ENCODE peak calls at places on chromosomes 13 and 19, in six cellular contexts. One of them, this sample, is unnamed.

GRCh38 chr19:17720487-17720839 is 1.2 kb downstream of the MAP1S start:
- DNase-seq in mucosa of descending colon: no peak
- DNase-seq in endothelial cell of umbilical vein: peak; percentile 44
- DNase-seq in AG04449: no peak
- DNase-seq in progenitor cell of endocrine pancreas: no peak
- DNase-seq in mesothelial cell of epicardium: no peak
- DNase-seq in this sample: no peak

GRCh38 chr13:80171096-80171495 is 169.8 kb downstream of the SPRY2 start:
- DNase-seq in mucosa of descending colon: no peak
- DNase-seq in endothelial cell of umbilical vein: no peak
- DNase-seq in AG04449: no peak
- DNase-seq in progenitor cell of endocrine pancreas: no peak
- DNase-seq in mesothelial cell of epicardium: no peak
- DNase-seq in this sample: no peak

GRCh38 chr19:33720691-33721682 is 75.7 kb upstream of the KCTD15 start:
- DNase-seq in mucosa of descending colon: no peak
- DNase-seq in endothelial cell of umbilical vein: no peak
- DNase-seq in AG04449: no peak
- DNase-seq in progenitor cell of endocrine pancreas: no peak
- DNase-seq in mesothelial cell of epicardium: no peak
- DNase-seq in this sample: no peak

GRCh38 chr13:25181597-25181996 is 9.5 kb upstream of the AMER2 start:
- DNase-seq in mucosa of descending colon: no peak
- DNase-seq in endothelial cell of umbilical vein: no peak
- DNase-seq in AG04449: no peak
- DNase-seq in progenitor cell of endocrine pancreas: no peak
- DNase-seq in mesothelial cell of epicardium: no peak
- DNase-seq in this sample: no peak

GRCh38 chr19:12580180-12580694 is 29.0 kb upstream of the ZNF564 start:
- DNase-seq in mucosa of descending colon: no peak
- DNase-seq in endothelial cell of umbilical vein: no peak
- DNase-seq in AG04449: peak; percentile 59
- DNase-seq in progenitor cell of endocrine pancreas: no peak
- DNase-seq in mesothelial cell of epicardium: no peak
- DNase-seq in this sample: no peak

GRCh38 chr13:50129923-50130685 is 114.9 kb downstream of the KCNRG start:
- DNase-seq in mucosa of descending colon: peak; percentile 53
- DNase-seq in endothelial cell of umbilical vein: no peak
- DNase-seq in AG04449: no peak
- DNase-seq in progenitor cell of endocrine pancreas: no peak
- DNase-seq in mesothelial cell of epicardium: no peak
- DNase-seq in this sample: peak; percentile 28

GRCh38 chr19:45601524-45602522 is at the start of gene GPR4:
- DNase-seq in mucosa of descending colon: no peak
- DNase-seq in endothelial cell of umbilical vein: no peak
- DNase-seq in AG04449: no peak
- DNase-seq in progenitor cell of endocrine pancreas: no peak
- DNase-seq in mesothelial cell of epicardium: no peak
- DNase-seq in this sample: no peak

GRCh38 chr13:66952507-66952906 is 277.6 kb downstream of the PCDH9 start:
- DNase-seq in mucosa of descending colon: no peak
- DNase-seq in endothelial cell of umbilical vein: no peak
- DNase-seq in AG04449: no peak
- DNase-seq in progenitor cell of endocrine pancreas: no peak
- DNase-seq in mesothelial cell of epicardium: no peak
- DNase-seq in this sample: no peak

GRCh38 chr19:37691881-37692504 is 27.6 kb downstream of the ZNF607 start:
- DNase-seq in mucosa of descending colon: peak; percentile 84
- DNase-seq in endothelial cell of umbilical vein: peak; percentile 90
- DNase-seq in AG04449: no peak
- DNase-seq in progenitor cell of endocrine pancreas: peak; percentile 74
- DNase-seq in mesothelial cell of epicardium: peak; percentile 57
- DNase-seq in this sample: peak; percentile 79

GRCh38 chr13:77544365-77544764 is 8.9 kb downstream of the SCEL start:
- DNase-seq in mucosa of descending colon: no peak
- DNase-seq in endothelial cell of umbilical vein: peak; percentile 71
- DNase-seq in AG04449: no peak
- DNase-seq in progenitor cell of endocrine pancreas: no peak
- DNase-seq in mesothelial cell of epicardium: peak; percentile 27
- DNase-seq in this sample: no peak

GRCh38 chr19:14061081-14061749 is 661 bp downstream of the PALM3 start:
- DNase-seq in mucosa of descending colon: no peak
- DNase-seq in endothelial cell of umbilical vein: no peak
- DNase-seq in AG04449: no peak
- DNase-seq in progenitor cell of endocrine pancreas: no peak
- DNase-seq in mesothelial cell of epicardium: no peak
- DNase-seq in this sample: no peak

GRCh38 chr13:75415720-75416119 is 66.2 kb downstream of the TBC1D4 start:
- DNase-seq in mucosa of descending colon: no peak
- DNase-seq in endothelial cell of umbilical vein: peak; percentile 47
- DNase-seq in AG04449: peak; percentile 62
- DNase-seq in progenitor cell of endocrine pancreas: no peak
- DNase-seq in mesothelial cell of epicardium: no peak
- DNase-seq in this sample: no peak

GRCh38 chr13:94233401-94233800 is 246.1 kb downstream of the DCT start:
- DNase-seq in mucosa of descending colon: no peak
- DNase-seq in endothelial cell of umbilical vein: peak; percentile 26
- DNase-seq in AG04449: peak; percentile 53
- DNase-seq in progenitor cell of endocrine pancreas: no peak
- DNase-seq in mesothelial cell of epicardium: no peak
- DNase-seq in this sample: no peak

GRCh38 chr13:38566526-38566925 is 120.4 kb upstream of the FREM2 start:
- DNase-seq in mucosa of descending colon: no peak
- DNase-seq in endothelial cell of umbilical vein: no peak
- DNase-seq in AG04449: no peak
- DNase-seq in progenitor cell of endocrine pancreas: no peak
- DNase-seq in mesothelial cell of epicardium: no peak
- DNase-seq in this sample: no peak

GRCh38 chr13:51552027-51552426 is 32.2 kb upstream of the WDFY2 start:
- DNase-seq in mucosa of descending colon: no peak
- DNase-seq in endothelial cell of umbilical vein: no peak
- DNase-seq in AG04449: no peak
- DNase-seq in progenitor cell of endocrine pancreas: no peak
- DNase-seq in mesothelial cell of epicardium: no peak
- DNase-seq in this sample: no peak

GRCh38 chr13:26216042-26216441 is 6.1 kb downstream of the RNF6 start:
- DNase-seq in mucosa of descending colon: no peak
- DNase-seq in endothelial cell of umbilical vein: no peak
- DNase-seq in AG04449: no peak
- DNase-seq in progenitor cell of endocrine pancreas: no peak
- DNase-seq in mesothelial cell of epicardium: no peak
- DNase-seq in this sample: no peak

GRCh38 chr13:99986751-99987150 is 5.2 kb downstream of the ZIC2 start:
- DNase-seq in mucosa of descending colon: no peak
- DNase-seq in endothelial cell of umbilical vein: no peak
- DNase-seq in AG04449: no peak
- DNase-seq in progenitor cell of endocrine pancreas: no peak
- DNase-seq in mesothelial cell of epicardium: no peak
- DNase-seq in this sample: no peak

GRCh38 chr19:8335343-8336071 is 7.6 kb downstream of the KANK3 start:
- DNase-seq in mucosa of descending colon: peak; percentile 44
- DNase-seq in endothelial cell of umbilical vein: no peak
- DNase-seq in AG04449: no peak
- DNase-seq in progenitor cell of endocrine pancreas: no peak
- DNase-seq in mesothelial cell of epicardium: no peak
- DNase-seq in this sample: no peak
- TF ChIP-seq CTCF in mucosa of descending colon: no peak
- TF ChIP-seq CTCF in endothelial cell of umbilical vein: no peak
- TF ChIP-seq CTCF in AG04449: no peak
- TF ChIP-seq CTCF in progenitor cell of endocrine pancreas: peak; percentile 47
- TF ChIP-seq CTCF in mesothelial cell of epicardium: no peak
- TF ChIP-seq CTCF in this sample: peak; percentile 48

GRCh38 chr19:48540110-48540509 is 11.9 kb upstream of the SULT2B1 start:
- DNase-seq in mucosa of descending colon: no peak
- DNase-seq in endothelial cell of umbilical vein: no peak
- DNase-seq in AG04449: no peak
- DNase-seq in progenitor cell of endocrine pancreas: no peak
- DNase-seq in mesothelial cell of epicardium: no peak
- DNase-seq in this sample: no peak

GRCh38 chr19:48543121-48543710 is 8.8 kb upstream of the SULT2B1 start:
- DNase-seq in mucosa of descending colon: no peak
- DNase-seq in endothelial cell of umbilical vein: peak; percentile 80
- DNase-seq in AG04449: no peak
- DNase-seq in progenitor cell of endocrine pancreas: no peak
- DNase-seq in mesothelial cell of epicardium: no peak
- DNase-seq in this sample: no peak

GRCh38 chr19:48537541-48537940 is 14.4 kb upstream of the SULT2B1 start:
- DNase-seq in mucosa of descending colon: no peak
- DNase-seq in endothelial cell of umbilical vein: no peak
- DNase-seq in AG04449: no peak
- DNase-seq in progenitor cell of endocrine pancreas: no peak
- DNase-seq in mesothelial cell of epicardium: no peak
- DNase-seq in this sample: no peak

GRCh38 chr19:48541813-48542212 is 10.2 kb upstream of the SULT2B1 start:
- DNase-seq in mucosa of descending colon: no peak
- DNase-seq in endothelial cell of umbilical vein: no peak
- DNase-seq in AG04449: no peak
- DNase-seq in progenitor cell of endocrine pancreas: no peak
- DNase-seq in mesothelial cell of epicardium: no peak
- DNase-seq in this sample: no peak

DNA sequence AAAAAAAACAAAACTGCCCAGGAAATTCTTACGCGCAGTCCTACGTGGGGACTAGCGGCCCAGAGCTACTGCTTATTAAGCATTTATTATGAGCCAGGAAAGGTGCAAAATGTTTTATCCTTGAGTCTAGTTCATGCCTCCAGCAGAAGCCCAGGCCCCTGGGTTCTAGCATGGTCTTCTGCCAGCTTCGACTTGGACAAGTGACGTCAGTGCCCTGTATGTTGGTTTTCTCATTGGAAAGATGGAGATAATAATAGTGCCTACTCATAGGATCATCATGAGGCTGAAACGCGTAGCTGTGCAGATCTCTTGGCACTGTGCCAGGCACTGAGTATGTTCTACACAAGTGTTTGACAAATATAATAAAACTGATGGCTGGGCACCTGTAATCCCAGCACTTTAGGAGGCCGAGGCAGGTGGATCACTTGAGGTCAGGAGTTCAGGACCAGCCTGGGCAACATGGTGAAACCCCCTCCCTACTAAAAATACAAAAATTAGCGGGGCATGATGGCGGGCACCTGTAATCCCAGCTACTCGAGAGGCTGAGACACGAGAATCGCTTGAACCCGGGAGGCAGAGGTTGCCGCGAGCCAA is 12.4 kb upstream of the SULT2B1 start:
- DNase-seq in mucosa of descending colon: no peak
- DNase-seq in endothelial cell of umbilical vein: peak; percentile 10
- DNase-seq in AG04449: no peak
- DNase-seq in progenitor cell of endocrine pancreas: no peak
- DNase-seq in mesothelial cell of epicardium: peak; percentile 57
- DNase-seq in this sample: no peak
- TF ChIP-seq CTCF in mucosa of descending colon: no peak
- TF ChIP-seq CTCF in endothelial cell of umbilical vein: no peak
- TF ChIP-seq CTCF in AG04449: no peak
- TF ChIP-seq CTCF in progenitor cell of endocrine pancreas: no peak
- TF ChIP-seq CTCF in mesothelial cell of epicardium: no peak
- TF ChIP-seq CTCF in this sample: no peak

GRCh38 chr19:36049080-36049698 is 4.9 kb downstream of the THAP8 start:
- DNase-seq in mucosa of descending colon: no peak
- DNase-seq in endothelial cell of umbilical vein: no peak
- DNase-seq in AG04449: no peak
- DNase-seq in progenitor cell of endocrine pancreas: no peak
- DNase-seq in mesothelial cell of epicardium: no peak
- DNase-seq in this sample: no peak

GRCh38 chr19:36051637-36052036 is 2.4 kb downstream of the THAP8 start:
- DNase-seq in mucosa of descending colon: no peak
- DNase-seq in endothelial cell of umbilical vein: no peak
- DNase-seq in AG04449: no peak
- DNase-seq in progenitor cell of endocrine pancreas: no peak
- DNase-seq in mesothelial cell of epicardium: no peak
- DNase-seq in this sample: no peak

GRCh38 chr19:36047835-36048234 is 6.2 kb downstream of the THAP8 start:
- DNase-seq in mucosa of descending colon: no peak
- DNase-seq in endothelial cell of umbilical vein: no peak
- DNase-seq in AG04449: no peak
- DNase-seq in progenitor cell of endocrine pancreas: no peak
- DNase-seq in mesothelial cell of epicardium: no peak
- DNase-seq in this sample: no peak

GRCh38 chr19:36054119-36054732 is at the start of gene THAP8:
- DNase-seq in mucosa of descending colon: peak; percentile 100
- DNase-seq in endothelial cell of umbilical vein: peak; percentile 100
- DNase-seq in AG04449: peak; percentile 92
- DNase-seq in progenitor cell of endocrine pancreas: peak; percentile 97
- DNase-seq in mesothelial cell of epicardium: peak; percentile 99
- DNase-seq in this sample: peak; percentile 98

DNA sequence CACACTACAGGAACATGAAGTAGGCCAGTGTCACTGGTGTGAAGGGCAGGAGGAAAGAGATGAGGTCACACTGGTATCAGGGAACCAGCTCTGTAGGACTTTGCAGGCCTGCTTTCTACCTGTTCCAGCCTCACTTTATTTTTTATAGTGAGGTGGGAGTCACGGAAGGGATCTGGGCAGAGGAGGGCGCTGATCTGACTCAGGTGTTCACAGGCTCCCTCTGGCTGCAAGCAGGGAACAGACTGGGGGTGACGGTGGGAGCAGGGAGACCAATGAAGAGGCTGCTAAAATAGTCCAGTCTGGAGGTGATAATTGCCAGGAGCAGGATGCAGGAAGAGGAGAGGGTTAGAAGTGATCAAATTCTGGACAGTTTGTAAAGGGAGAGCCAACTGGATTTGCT is 2.8 kb downstream of the THAP8 start:
- DNase-seq in mucosa of descending colon: no peak
- DNase-seq in endothelial cell of umbilical vein: no peak
- DNase-seq in AG04449: no peak
- DNase-seq in progenitor cell of endocrine pancreas: no peak
- DNase-seq in mesothelial cell of epicardium: no peak
- DNase-seq in this sample: no peak
- TF ChIP-seq CTCF in mucosa of descending colon: no peak
- TF ChIP-seq CTCF in endothelial cell of umbilical vein: no peak
- TF ChIP-seq CTCF in AG04449: no peak
- TF ChIP-seq CTCF in progenitor cell of endocrine pancreas: peak; percentile 37
- TF ChIP-seq CTCF in mesothelial cell of epicardium: no peak
- TF ChIP-seq CTCF in this sample: no peak

GRCh38 chr19:970695-971094 is 13.4 kb upstream of the WDR18 start:
- DNase-seq in mucosa of descending colon: no peak
- DNase-seq in endothelial cell of umbilical vein: no peak
- DNase-seq in AG04449: no peak
- DNase-seq in progenitor cell of endocrine pancreas: no peak
- DNase-seq in mesothelial cell of epicardium: no peak
- DNase-seq in this sample: no peak
- TF ChIP-seq CTCF in mucosa of descending colon: no peak
- TF ChIP-seq CTCF in endothelial cell of umbilical vein: peak; percentile 44
- TF ChIP-seq CTCF in AG04449: peak; percentile 55
- TF ChIP-seq CTCF in progenitor cell of endocrine pancreas: peak; percentile 67
- TF ChIP-seq CTCF in mesothelial cell of epicardium: peak; percentile 83
- TF ChIP-seq CTCF in this sample: peak; percentile 75

This sample was measured in neural crest cell.